ENCODE peak calls at places on chromosomes 1 and 21, in ten cellular contexts. G is breast epithelium; L is ACHN; I is frontal cortex; O is T-cell; H is activated T-helper 1 cell treated with anti-CD3 and anti-CD28 coated beads, Interleukin-2, amount 50 U/mL, for 16 hours; M is stimulated activated CD8-positive, alpha-beta memory T cell treated with anti-CD3 and anti-CD28 coated beads, Interleukin-2, amount 100 ng/mL, for 1 hour; J is neural progenitor cell; C is T-helper 17 cell; Z is stimulated activated CD4-positive, alpha-beta T cell treated with anti-CD3 and anti-CD28 coated beads, Interleukin-1b, Interleukin-23, amount 100 ng/mL, for 48 hours. F is an unnamed sample.

GRCh38 chr1:53080041-53080440 is 18.0 kb downstream of the PODN start:
- DNase-seq in G (no peak), L (no peak), I (no peak), O (no peak), H (no peak), M (no peak), J (no peak), C (no peak), Z (no peak), F (peak; percentile 34)

GRCh38 chr21:38825901-38826300 is 20.2 kb downstream of the ETS2 start:
- DNase-seq in G (no peak), L (no peak), I (no peak), O (no peak), H (no peak), M (no peak), J (no peak), C (no peak), Z (no peak), F (no peak)

GRCh38 chr1:203069028-203069804 is 16.6 kb downstream of the MYOG start:
- DNase-seq in G (no peak), L (no peak), I (no peak), O (no peak), H (no peak), M (no peak), J (no peak), C (no peak), Z (no peak), F (no peak)

GRCh38 chr1:16077430-16078245 is 4.2 kb upstream of the FAM131C start:
- DNase-seq in G (no peak), L (peak; percentile 4), I (no peak), O (no peak), H (no peak), M (no peak), J (peak; percentile 3), C (no peak), Z (no peak), F (no peak)

GRCh38 chr1:174364996-174365760 is 82.6 kb upstream of the GPR52 start:
- DNase-seq in G (no peak), L (no peak), I (no peak), O (no peak), H (no peak), M (no peak), J (no peak), C (no peak), Z (no peak), F (no peak)

GRCh38 chr1:163085041-163085903 is 16.1 kb downstream of the RGS4 start:
- DNase-seq in G (no peak), L (no peak), I (no peak), O (no peak), H (no peak), M (no peak), J (no peak), C (no peak), Z (no peak), F (no peak)

GRCh38 chr1:221858758-221859157 is 116.9 kb upstream of the DUSP10 start:
- DNase-seq in G (no peak), L (peak; percentile 36), I (no peak), O (no peak), H (no peak), M (no peak), J (no peak), C (no peak), Z (no peak), F (no peak)

GRCh38 chr1:163372576-163372975 is 50.8 kb downstream of the NUF2 start:
- DNase-seq in G (no peak), L (no peak), I (no peak), O (no peak), H (no peak), M (no peak), J (no peak), C (no peak), Z (no peak), F (no peak)

GRCh38 chr1:74771913-74772515 is 39.1 kb downstream of the TYW3 start:
- DNase-seq in G (no peak), L (peak; percentile 64), I (no peak), O (no peak), H (no peak), M (no peak), J (peak; percentile 68), C (no peak), Z (no peak), F (no peak)

GRCh38 chr1:218209351-218209861 is 75.7 kb upstream of the RRP15 start:
- DNase-seq in G (no peak), L (no peak), I (no peak), O (no peak), H (no peak), M (no peak), J (no peak), C (no peak), Z (no peak), F (no peak)

GRCh38 chr21:43345046-43345745 is 81.7 kb downstream of the SIK1 start:
- DNase-seq in G (no peak), L (no peak), I (no peak), O (no peak), H (no peak), M (no peak), J (no peak), C (no peak), Z (no peak), F (no peak)

GRCh38 chr1:205612556-205612955 is 19.3 kb downstream of the ELK4 start:
- DNase-seq in G (no peak), L (no peak), I (no peak), O (no peak), H (no peak), M (no peak), J (no peak), C (no peak), Z (no peak), F (no peak)

GRCh38 chr1:110208916-110209650 is 1.0 kb upstream of the KCNC4 start:
- DNase-seq in G (no peak), L (no peak), I (no peak), O (no peak), H (no peak), M (no peak), J (peak; percentile 23), C (no peak), Z (no peak), F (no peak)

GRCh38 chr1:21536223-21536622 is 27.0 kb downstream of the ALPL start:
- DNase-seq in G (no peak), L (no peak), I (no peak), O (no peak), H (no peak), M (no peak), J (no peak), C (no peak), Z (no peak), F (no peak)

GRCh38 chr1:226722901-226723639 is 16.0 kb downstream of the ITPKB start:
- DNase-seq in G (no peak), L (no peak), I (no peak), O (no peak), H (no peak), M (no peak), J (no peak), C (no peak), Z (no peak), F (no peak)